ENCODE peak calls at places on chromosomes 13 and 19, in ten cellular contexts. One of them, this sample, is unnamed.

GRCh38 chr19:46364359-46364758 is 17.5 kb downstream of the PPP5C start:
- DNase-seq in A549: no peak
- DNase-seq in type B pancreatic cell: no peak
- DNase-seq in activated CD8-positive, alpha-beta memory T cell treated with anti-CD3 and anti-CD28 coated beads for 48 hours: no peak
- DNase-seq in D721Med: no peak
- DNase-seq in BE2C: no peak
- DNase-seq in PC-3: no peak
- DNase-seq in astrocyte: no peak
- DNase-seq in left colon: no peak
- DNase-seq in hepatic stellate cell: no peak
- DNase-seq in this sample: no peak

GRCh38 chr13:72565893-72566292 is 161.5 kb downstream of the MZT1 start:
- DNase-seq in A549: no peak
- DNase-seq in type B pancreatic cell: no peak
- DNase-seq in activated CD8-positive, alpha-beta memory T cell treated with anti-CD3 and anti-CD28 coated beads for 48 hours: no peak
- DNase-seq in D721Med: no peak
- DNase-seq in BE2C: peak; percentile 24
- DNase-seq in PC-3: peak; percentile 53
- DNase-seq in astrocyte: peak; percentile 11
- DNase-seq in left colon: no peak
- DNase-seq in hepatic stellate cell: no peak
- DNase-seq in this sample: peak; percentile 37

GRCh38 chr13:114102521-114103288 is 29.7 kb downstream of the RASA3 start:
- DNase-seq in A549: no peak
- DNase-seq in type B pancreatic cell: no peak
- DNase-seq in activated CD8-positive, alpha-beta memory T cell treated with anti-CD3 and anti-CD28 coated beads for 48 hours: no peak
- DNase-seq in D721Med: no peak
- DNase-seq in BE2C: peak; percentile 6
- DNase-seq in PC-3: no peak
- DNase-seq in astrocyte: no peak
- DNase-seq in left colon: peak; percentile 19
- DNase-seq in hepatic stellate cell: no peak
- DNase-seq in this sample: no peak

GRCh38 chr13:43261018-43261417 is 237.6 kb downstream of the DNAJC15 start:
- DNase-seq in A549: no peak
- DNase-seq in type B pancreatic cell: no peak
- DNase-seq in activated CD8-positive, alpha-beta memory T cell treated with anti-CD3 and anti-CD28 coated beads for 48 hours: no peak
- DNase-seq in D721Med: no peak
- DNase-seq in BE2C: no peak
- DNase-seq in PC-3: peak; percentile 72
- DNase-seq in astrocyte: peak; percentile 82
- DNase-seq in left colon: no peak
- DNase-seq in hepatic stellate cell: peak; percentile 41
- DNase-seq in this sample: peak; percentile 71

GRCh38 chr13:30193279-30194234 is 113.8 kb downstream of the KATNAL1 start:
- DNase-seq in A549: no peak
- DNase-seq in type B pancreatic cell: no peak
- DNase-seq in activated CD8-positive, alpha-beta memory T cell treated with anti-CD3 and anti-CD28 coated beads for 48 hours: no peak
- DNase-seq in D721Med: no peak
- DNase-seq in BE2C: no peak
- DNase-seq in PC-3: no peak
- DNase-seq in astrocyte: no peak
- DNase-seq in left colon: no peak
- DNase-seq in hepatic stellate cell: no peak
- DNase-seq in this sample: no peak

GRCh38 chr13:34161829-34162544 is 344.0 kb downstream of the RFC3 start:
- DNase-seq in A549: peak; percentile 18
- DNase-seq in type B pancreatic cell: no peak
- DNase-seq in activated CD8-positive, alpha-beta memory T cell treated with anti-CD3 and anti-CD28 coated beads for 48 hours: no peak
- DNase-seq in D721Med: no peak
- DNase-seq in BE2C: no peak
- DNase-seq in PC-3: peak; percentile 77
- DNase-seq in astrocyte: peak; percentile 91
- DNase-seq in left colon: no peak
- DNase-seq in hepatic stellate cell: peak; percentile 11
- DNase-seq in this sample: peak; percentile 93

GRCh38 chr19:10260141-10260584 is 8.1 kb downstream of the MRPL4 start:
- DNase-seq in A549: no peak
- DNase-seq in type B pancreatic cell: no peak
- DNase-seq in activated CD8-positive, alpha-beta memory T cell treated with anti-CD3 and anti-CD28 coated beads for 48 hours: peak; percentile 45
- DNase-seq in D721Med: no peak
- DNase-seq in BE2C: no peak
- DNase-seq in PC-3: peak; percentile 56
- DNase-seq in astrocyte: peak; percentile 42
- DNase-seq in left colon: no peak
- DNase-seq in hepatic stellate cell: no peak
- DNase-seq in this sample: peak; percentile 89

GRCh38 chr13:26929971-26930730 is 169.6 kb upstream of the GPR12 start:
- DNase-seq in A549: peak; percentile 58
- DNase-seq in type B pancreatic cell: peak; percentile 88
- DNase-seq in activated CD8-positive, alpha-beta memory T cell treated with anti-CD3 and anti-CD28 coated beads for 48 hours: peak; percentile 65
- DNase-seq in D721Med: peak; percentile 76
- DNase-seq in BE2C: peak; percentile 79
- DNase-seq in PC-3: peak; percentile 76
- DNase-seq in astrocyte: peak; percentile 41
- DNase-seq in left colon: no peak
- DNase-seq in hepatic stellate cell: peak; percentile 73
- DNase-seq in this sample: peak; percentile 21

GRCh38 chr19:38486731-38487336 is 53.3 kb downstream of the RYR1 start:
- DNase-seq in A549: no peak
- DNase-seq in type B pancreatic cell: no peak
- DNase-seq in activated CD8-positive, alpha-beta memory T cell treated with anti-CD3 and anti-CD28 coated beads for 48 hours: no peak
- DNase-seq in D721Med: no peak
- DNase-seq in BE2C: no peak
- DNase-seq in PC-3: no peak
- DNase-seq in astrocyte: no peak
- DNase-seq in left colon: no peak
- DNase-seq in hepatic stellate cell: no peak
- DNase-seq in this sample: no peak

GRCh38 chr19:55287361-55288079 is 3.7 kb downstream of the BRSK1 start:
- DNase-seq in A549: no peak
- DNase-seq in type B pancreatic cell: no peak
- DNase-seq in activated CD8-positive, alpha-beta memory T cell treated with anti-CD3 and anti-CD28 coated beads for 48 hours: no peak
- DNase-seq in D721Med: no peak
- DNase-seq in BE2C: no peak
- DNase-seq in PC-3: no peak
- DNase-seq in astrocyte: no peak
- DNase-seq in left colon: no peak
- DNase-seq in hepatic stellate cell: no peak
- DNase-seq in this sample: no peak